ENCODE peak calls at places on chromosomes 4 and X, in ten cellular contexts. S is ovary; D is left colon; K is NCI-H510A treated with DMSO at 0.1 percent for 48 hours; E is activated CD8-positive, alpha-beta memory T cell treated with anti-CD3 and anti-CD28 coated beads for 48 hours; T is glomerular endothelial cell; Q is caudate nucleus; Z is GOT3; L is CD8-positive, alpha-beta memory T cell; I is LoVo. V is an unnamed sample.

GRCh38 chr4:92234393-92235176 is 69.2 kb upstream of the GRID2 start:
- DNase-seq in S (no peak), D (no peak), K (no peak), E (no peak), T (peak; percentile 58), Q (no peak), Z (no peak), L (no peak), I (peak; percentile 65), V (no peak)

GRCh38 chrX:15334561-15334960 is 762 bp downstream of the PIGA start:
- DNase-seq in S (no peak), D (no peak), K (no peak), E (no peak), T (no peak), Q (no peak), Z (no peak), L (no peak), I (no peak), V (no peak)

GRCh38 chr4:5366421-5366820 is 315.1 kb downstream of the STK32B start:
- DNase-seq in S (no peak), D (no peak), K (no peak), E (no peak), T (no peak), Q (no peak), Z (no peak), L (no peak), I (no peak), V (no peak)

GRCh38 chrX:15203694-15204093 is 66.2 kb downstream of the ASB9 start:
- DNase-seq in S (no peak), D (no peak), K (no peak), E (no peak), T (no peak), Q (no peak), Z (no peak), L (no peak), I (no peak), V (no peak)

GRCh38 chrX:1433646-1434357 is 18.9 kb downstream of the ASMTL start:
- DNase-seq in S (no peak), D (no peak), K (no peak), E (no peak), T (no peak), Q (no peak), Z (no peak), L (no peak), I (no peak), V (no peak)

GRCh38 chrX:3169421-3169820 is 128.2 kb downstream of the ARSF start:
- DNase-seq in S (no peak), D (no peak), K (no peak), E (no peak), T (no peak), Q (no peak), Z (no peak), L (no peak), I (no peak), V (no peak)

GRCh38 chr4:8756816-8757215 is 114.8 kb downstream of the HMX1 start:
- DNase-seq in S (no peak), D (no peak), K (no peak), E (no peak), T (no peak), Q (no peak), Z (no peak), L (no peak), I (no peak), V (no peak)

GRCh38 chr4:41981456-41981855 is at the start of gene DCAF4L1:
- DNase-seq in S (no peak), D (no peak), K (no peak), E (no peak), T (no peak), Q (no peak), Z (no peak), L (no peak), I (no peak), V (no peak)

GRCh38 chrX:46686003-46686645 is 72.8 kb downstream of the SLC9A7 start:
- DNase-seq in S (no peak), D (peak; percentile 18), K (peak; percentile 2), E (no peak), T (no peak), Q (no peak), Z (no peak), L (no peak), I (peak; percentile 32), V (no peak)

GRCh38 chr4:152707632-152708031 is 27.8 kb upstream of the TMEM154 start:
- DNase-seq in S (no peak), D (no peak), K (no peak), E (no peak), T (no peak), Q (no peak), Z (no peak), L (no peak), I (no peak), V (no peak)

GRCh38 chrX:18428006-18428405 is 2.6 kb downstream of the CDKL5 start:
- DNase-seq in S (no peak), D (no peak), K (no peak), E (no peak), T (no peak), Q (no peak), Z (no peak), L (no peak), I (no peak), V (no peak)

GRCh38 chr4:73891739-73892405 is 22.7 kb downstream of the CXCL1 start:
- DNase-seq in S (no peak), D (no peak), K (no peak), E (no peak), T (no peak), Q (no peak), Z (no peak), L (no peak), I (no peak), V (no peak)

GRCh38 chr4:24594887-24595286 is 10.5 kb upstream of the DHX15 start:
- DNase-seq in S (no peak), D (no peak), K (no peak), E (no peak), T (no peak), Q (no peak), Z (no peak), L (no peak), I (peak; percentile 24), V (peak; percentile 37)

GRCh38 chrX:38061335-38061734 is 55.0 kb downstream of the SYTL5 start:
- DNase-seq in S (no peak), D (no peak), K (no peak), E (no peak), T (no peak), Q (no peak), Z (no peak), L (no peak), I (peak; percentile 75), V (no peak)

GRCh38 chr4:76736434-76736833 is 161.5 kb downstream of the SOWAHB start:
- DNase-seq in S (no peak), D (no peak), K (no peak), E (no peak), T (no peak), Q (no peak), Z (no peak), L (no peak), I (no peak), V (no peak)

GRCh38 chr4:142815834-142816233 is 30.3 kb downstream of the INPP4B start:
- DNase-seq in S (no peak), D (no peak), K (no peak), E (no peak), T (no peak), Q (no peak), Z (no peak), L (no peak), I (no peak), V (no peak)

GRCh38 chrX:15702488-15703371 is 35.3 kb upstream of the CA5B start:
- DNase-seq in S (no peak), D (no peak), K (no peak), E (no peak), T (no peak), Q (no peak), Z (no peak), L (no peak), I (no peak), V (no peak)

GRCh38 chr4:25861422-25861926 is 1.3 kb downstream of the SEL1L3 start:
- DNase-seq in S (no peak), D (no peak), K (no peak), E (no peak), T (no peak), Q (no peak), Z (no peak), L (no peak), I (no peak), V (no peak)

GRCh38 chr4:75940692-75941253 is at the start of gene NAAA:
- DNase-seq in S (peak; percentile 76), D (peak; percentile 86), K (peak; percentile 79), E (peak; percentile 58), T (no peak), Q (peak; percentile 64), Z (peak; percentile 9), L (peak; percentile 67), I (peak; percentile 59), V (peak; percentile 29)

GRCh38 chr4:146342600-146343192 is 128.4 kb downstream of the REELD1 start:
- DNase-seq in S (no peak), D (no peak), K (peak; percentile 21), E (no peak), T (no peak), Q (no peak), Z (no peak), L (no peak), I (peak; percentile 52), V (peak; percentile 41)

GRCh38 chr4:57501715-57502114 is 391.5 kb upstream of the IGFBP7 start:
- DNase-seq in S (no peak), D (no peak), K (no peak), E (no peak), T (no peak), Q (no peak), Z (peak; percentile 1), L (no peak), I (peak; percentile 16), V (no peak)

GRCh38 chr4:159428293-159428692 is 325.4 kb downstream of the RAPGEF2 start:
- DNase-seq in S (no peak), D (no peak), K (no peak), E (no peak), T (no peak), Q (no peak), Z (no peak), L (no peak), I (no peak), V (no peak)

GRCh38 chr4:54929459-54929858 is 195.9 kb downstream of the KDR start:
- DNase-seq in S (no peak), D (no peak), K (peak; percentile 81), E (no peak), T (no peak), Q (peak; percentile 57), Z (no peak), L (no peak), I (no peak), V (no peak)

GRCh38 chrX:110224926-110225617 is 92.8 kb downstream of the AMMECR1 start:
- DNase-seq in S (no peak), D (no peak), K (no peak), E (no peak), T (no peak), Q (no peak), Z (no peak), L (no peak), I (no peak), V (no peak)

GRCh38 chrX:109624641-109625311 is at the start of gene KCNE5:
- DNase-seq in S (peak; percentile 42), D (no peak), K (no peak), E (no peak), T (no peak), Q (no peak), Z (no peak), L (no peak), I (no peak), V (no peak)

GRCh38 chr4:153787156-153787555 is 1.7 kb downstream of the SFRP2 start:
- DNase-seq in S (no peak), D (no peak), K (no peak), E (no peak), T (no peak), Q (no peak), Z (no peak), L (no peak), I (no peak), V (no peak)

GRCh38 chr4:105451346-105451745 is 22.5 kb downstream of the PPA2 start:
- DNase-seq in S (no peak), D (no peak), K (peak; percentile 45), E (no peak), T (no peak), Q (no peak), Z (no peak), L (no peak), I (no peak), V (no peak)

GRCh38 chrX:40108959-40109287 is 11.2 kb upstream of the BCOR start:
- DNase-seq in S (peak; percentile 85), D (peak; percentile 82), K (peak; percentile 51), E (peak; percentile 23), T (no peak), Q (peak; percentile 59), Z (peak; percentile 61), L (peak; percentile 52), I (peak; percentile 66), V (peak; percentile 14)